ENCODE peak calls at places on chromosomes 16 and 17, in four cellular contexts. B, V, L and H are unnamed samples.

GRCh38 chr17:54864070-54864469 is 36.6 kb upstream of the TOM1L1 start:
- DNase-seq in B (no peak), L (no peak), V (no peak), H (no peak)

GRCh38 chr17:48625502-48626201 is 506 bp downstream of the HOXB9 start:
- DNase-seq in B (no peak), V (peak; percentile 68), L (no peak), H (peak; percentile 66)

GRCh38 chr17:75819116-75819515 is 25.1 kb downstream of the UNC13D start:
- DNase-seq in L (no peak), B (no peak), V (no peak), H (no peak)

GRCh38 chr17:18139949-18140348 is 31.4 kb downstream of the MYO15A start:
- DNase-seq in L (no peak), V (peak; percentile 22), B (no peak), H (peak; percentile 57)

GRCh38 chr17:17685775-17686291 is 4.6 kb downstream of the RAI1 start:
- DNase-seq in B (no peak), L (peak; percentile 81), V (peak; percentile 94), H (peak; percentile 47)

GRCh38 chr17:51231999-51232398 is 27.9 kb downstream of the MBTD1 start:
- DNase-seq in L (no peak), V (no peak), B (no peak), H (no peak)

GRCh38 chr17:77886387-77886728 is 72.1 kb upstream of the TNRC6C start:
- DNase-seq in V (no peak), L (no peak), B (no peak), H (no peak)

GRCh38 chr17:77840156-77840555 is 118.3 kb upstream of the TNRC6C start:
- DNase-seq in B (no peak), L (peak; percentile 72), V (no peak), H (no peak)

GRCh38 chr16:56415849-56416248 is 9.5 kb downstream of the AMFR start:
- DNase-seq in V (no peak), L (no peak), B (no peak), H (no peak)

GRCh38 chr17:76716146-76716833 is 5.5 kb upstream of the MXRA7 start:
- DNase-seq in B (no peak), V (no peak), L (peak; percentile 100), H (no peak)

GRCh38 chr17:28478940-28479615 is 5.6 kb downstream of the SLC13A2 start:
- DNase-seq in L (no peak), B (no peak), V (no peak), H (no peak)

GRCh38 chr16:17275076-17275732 is 195.6 kb downstream of the XYLT1 start:
- DNase-seq in V (peak; percentile 20), B (no peak), L (peak; percentile 60), H (no peak)

GRCh38 chr17:20284018-20284417 is 183.3 kb downstream of the LGALS9B start:
- DNase-seq in L (peak; percentile 27), B (no peak), V (no peak), H (no peak)

GRCh38 chr17:13544292-13544691 is 57.4 kb downstream of the HS3ST3A1 start:
- DNase-seq in V (no peak), B (no peak), L (peak; percentile 100), H (no peak)

GRCh38 chr16:23842137-23842600 is 6.4 kb downstream of the PRKCB start:
- DNase-seq in B (no peak), V (no peak), L (no peak), H (no peak)

GRCh38 chr17:62094175-62094574 is 29.1 kb upstream of the MED13 start:
- DNase-seq in B (no peak), L (no peak), V (no peak), H (no peak)

GRCh38 chr17:77214328-77214727 is 73.6 kb downstream of the SEC14L1 start:
- DNase-seq in V (no peak), B (no peak), L (no peak), H (no peak)

DNA sequence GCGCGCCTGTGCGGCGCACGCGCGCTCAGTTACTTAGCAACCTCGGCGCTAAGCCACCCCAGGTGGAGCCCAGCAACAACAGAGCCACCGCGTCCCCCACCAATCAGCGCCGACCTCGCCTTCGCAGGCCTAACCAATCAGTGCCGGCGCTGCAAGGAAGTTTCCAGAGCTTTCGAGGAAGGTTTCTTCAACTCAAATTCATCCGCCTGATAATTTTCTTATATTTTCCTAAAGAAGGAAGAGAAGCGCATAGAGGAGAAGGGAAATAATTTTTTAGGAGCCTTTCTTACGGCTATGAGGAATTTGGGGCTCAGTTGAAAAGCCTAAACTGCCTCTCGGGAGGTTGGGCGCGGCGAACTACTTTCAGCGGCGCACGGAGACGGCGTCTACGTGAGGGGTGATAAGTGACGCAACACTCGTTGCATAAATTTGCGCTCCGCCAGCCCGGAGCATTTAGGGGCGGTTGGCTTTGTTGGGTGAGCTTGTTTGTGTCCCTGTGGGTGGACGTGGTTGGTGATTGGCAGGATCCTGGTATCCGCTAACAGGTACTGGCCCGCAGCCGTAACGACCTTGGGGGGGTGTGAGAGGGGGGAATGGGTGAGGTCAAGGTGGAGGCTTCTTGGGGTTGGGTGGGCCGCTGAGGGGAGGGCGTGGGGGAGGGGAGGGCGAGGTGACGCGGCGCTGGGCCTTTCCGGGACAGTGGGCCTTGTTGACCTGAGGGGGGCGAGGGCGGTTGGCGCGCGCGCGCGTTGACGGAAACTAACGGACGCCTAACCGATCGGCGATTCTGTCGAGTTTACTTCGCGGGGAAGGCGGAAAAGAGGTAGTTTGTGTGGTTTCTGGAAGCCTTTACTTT is at the start of gene UBB:
- DNase-seq in B (peak; percentile 98), L (peak; percentile 99), V (peak; percentile 97), H (peak; percentile 99)
- TF ChIP-seq CTCF in B (peak; percentile 9), L (no peak), V (no peak), H (no peak)

GRCh38 chr16:25419123-25419522 is 161.5 kb upstream of the ZKSCAN2 start:
- DNase-seq in L (no peak), V (no peak), B (no peak), H (no peak)
- H3K27ac ChIP-seq in L (no peak overlapping the region), V (no peak overlapping the region), B (no peak overlapping the region), H (no peak overlapping the region)

GRCh38 chr17:47209499-47209898 is 351 bp downstream of the MYL4 start:
- DNase-seq in B (no peak), L (no peak), V (no peak), H (no peak)
- H2AFZ ChIP-seq in B (no peak overlapping the region), L (no peak overlapping the region), V (no peak overlapping the region), H (no peak overlapping the region)

DNA sequence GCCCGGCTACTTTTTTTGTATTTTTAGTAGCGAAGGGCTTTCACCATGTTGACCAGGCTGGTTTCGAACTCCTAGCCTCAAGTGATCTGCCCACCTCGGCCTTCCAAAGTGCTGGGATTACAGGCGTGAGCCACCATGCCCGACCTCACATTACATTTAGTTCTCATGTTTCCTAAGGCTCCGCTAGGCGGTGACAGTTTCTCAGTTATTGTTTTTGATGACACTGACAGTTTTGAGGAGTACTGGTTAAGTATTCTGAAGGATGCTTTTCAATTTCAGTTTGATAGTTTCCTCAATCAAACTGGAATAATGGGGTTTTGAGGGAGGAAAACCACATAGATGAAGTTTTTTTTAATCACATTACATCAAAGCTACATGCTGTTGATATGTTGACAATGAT is 1028.5 kb downstream of the CDH8 start:
- DNase-seq in L (no peak), V (no peak), B (no peak), H (no peak)
- TF ChIP-seq CTCF in L (no peak), V (no peak), B (no peak), H (peak; percentile 8)